ENCODE peak calls at places on chromosome 10, in six cellular contexts. One of them, this sample, is unnamed.

GRCh38 chr10:66928000-66928770 is 2.3 kb downstream of the LRRTM3 start:
- DNase-seq in HepG2: no peak
- DNase-seq in GM12878: no peak
- DNase-seq in GM12891: no peak
- DNase-seq in H1: peak
- DNase-seq in K562: no peak
- DNase-seq in this sample: no peak

GRCh38 chr10:63430091-63430998 is 35.4 kb downstream of the JMJD1C start:
- DNase-seq in HepG2: no peak
- DNase-seq in GM12878: no peak
- DNase-seq in GM12891: no peak
- DNase-seq in H1: no peak
- DNase-seq in K562: no peak
- DNase-seq in this sample: no peak

GRCh38 chr10:29862926-29863614 is 196.3 kb downstream of the JCAD start:
- DNase-seq in HepG2: no peak
- DNase-seq in GM12878: no peak
- DNase-seq in GM12891: no peak
- DNase-seq in H1: no peak
- DNase-seq in K562: no peak
- DNase-seq in this sample: no peak

GRCh38 chr10:1807196-1807595 is 69.9 kb upstream of the ADARB2 start:
- DNase-seq in HepG2: no peak
- DNase-seq in GM12878: no peak
- DNase-seq in GM12891: no peak
- DNase-seq in H1: no peak
- DNase-seq in K562: no peak
- DNase-seq in this sample: no peak

GRCh38 chr10:23197416-23197861 is 5.3 kb downstream of the PTF1A start:
- DNase-seq in HepG2: no peak
- DNase-seq in GM12878: no peak
- DNase-seq in GM12891: no peak
- DNase-seq in H1: peak
- DNase-seq in K562: no peak
- DNase-seq in this sample: no peak

GRCh38 chr10:117720931-117721826 is 178.6 kb downstream of the EMX2 start:
- DNase-seq in HepG2: no peak
- DNase-seq in GM12878: no peak
- DNase-seq in GM12891: no peak
- DNase-seq in H1: peak
- DNase-seq in K562: no peak
- DNase-seq in this sample: no peak

GRCh38 chr10:76252733-76253132 is 821.3 kb downstream of the LRMDA start:
- DNase-seq in HepG2: no peak
- DNase-seq in GM12878: no peak
- DNase-seq in GM12891: no peak
- DNase-seq in H1: no peak
- DNase-seq in K562: no peak
- DNase-seq in this sample: no peak

GRCh38 chr10:124645496-124646095 is 98.6 kb downstream of the FAM53B start:
- DNase-seq in HepG2: no peak
- DNase-seq in GM12878: no peak
- DNase-seq in GM12891: no peak
- DNase-seq in H1: no peak
- DNase-seq in K562: no peak
- DNase-seq in this sample: no peak

GRCh38 chr10:24054421-24054820 is 154.5 kb upstream of the KIAA1217 start:
- DNase-seq in HepG2: no peak
- DNase-seq in GM12878: no peak
- DNase-seq in GM12891: no peak
- DNase-seq in H1: no peak
- DNase-seq in K562: no peak
- DNase-seq in this sample: no peak

GRCh38 chr10:18472977-18473376 is 178.4 kb downstream of the NSUN6 start:
- DNase-seq in HepG2: no peak
- DNase-seq in GM12878: no peak
- DNase-seq in GM12891: no peak
- DNase-seq in H1: no peak
- DNase-seq in K562: peak
- DNase-seq in this sample: no peak
- TF ChIP-seq TAF1 in HepG2: no peak
- TF ChIP-seq TAF1 in GM12878: no peak
- TF ChIP-seq TAF1 in GM12891: no peak
- TF ChIP-seq TAF1 in H1: no peak
- TF ChIP-seq TAF1 in K562: no peak
- TF ChIP-seq TAF1 in this sample: no peak

DNA sequence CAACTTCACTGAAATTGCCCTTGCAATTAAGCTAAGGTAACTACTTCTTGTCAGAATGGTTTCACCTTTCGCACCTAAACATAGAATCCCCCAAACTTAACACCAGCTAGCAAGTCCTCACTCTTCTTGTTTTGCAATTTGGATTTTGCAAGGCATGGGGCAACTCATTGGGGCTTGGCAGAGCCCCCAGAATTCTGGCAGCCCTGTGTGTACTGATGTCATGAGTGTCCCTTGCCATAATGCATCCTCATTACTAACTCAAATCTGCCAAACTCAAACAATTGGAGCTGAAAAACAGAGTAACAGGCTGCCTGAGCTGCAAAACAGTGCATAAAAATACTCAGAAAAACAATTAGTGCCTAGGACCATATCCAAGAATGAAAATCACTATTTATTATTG is 7.8 kb upstream of the XPNPEP1 start:
- DNase-seq in HepG2: no peak
- DNase-seq in GM12878: no peak
- DNase-seq in GM12891: no peak
- DNase-seq in H1: no peak
- DNase-seq in K562: no peak
- DNase-seq in this sample: no peak
- TF ChIP-seq POLR2AphosphoS5 in HepG2: no peak
- TF ChIP-seq POLR2AphosphoS5 in GM12878: no peak
- TF ChIP-seq POLR2AphosphoS5 in GM12891: no peak
- TF ChIP-seq POLR2AphosphoS5 in H1: no peak
- TF ChIP-seq POLR2AphosphoS5 in K562: no peak
- TF ChIP-seq POLR2AphosphoS5 in this sample: no peak

GRCh38 chr10:104254493-104255243 is at the start of gene GSTO1:
- DNase-seq in HepG2: peak
- DNase-seq in GM12878: peak
- DNase-seq in GM12891: peak
- DNase-seq in H1: peak
- DNase-seq in K562: peak
- DNase-seq in this sample: peak
- TF ChIP-seq POLR2A in HepG2: peak
- TF ChIP-seq POLR2A in GM12878: peak
- TF ChIP-seq POLR2A in GM12891: peak
- TF ChIP-seq POLR2A in H1: no peak
- TF ChIP-seq POLR2A in K562: peak
- TF ChIP-seq POLR2A in this sample: peak

GRCh38 chr10:88919041-88919440 is 33.5 kb downstream of the ACTA2 start:
- DNase-seq in HepG2: no peak
- DNase-seq in GM12878: no peak
- DNase-seq in GM12891: no peak
- DNase-seq in H1: no peak
- DNase-seq in K562: no peak
- DNase-seq in this sample: no peak

GRCh38 chr10:88922041-88922440 is 30.5 kb downstream of the ACTA2 start:
- DNase-seq in HepG2: no peak
- DNase-seq in GM12878: no peak
- DNase-seq in GM12891: no peak
- DNase-seq in H1: no peak
- DNase-seq in K562: no peak
- DNase-seq in this sample: no peak

GRCh38 chr10:88921194-88921593 is 31.4 kb downstream of the ACTA2 start:
- DNase-seq in HepG2: no peak
- DNase-seq in GM12878: no peak
- DNase-seq in GM12891: no peak
- DNase-seq in H1: no peak
- DNase-seq in K562: no peak
- DNase-seq in this sample: no peak

GRCh38 chr10:88918506-88918905 is 34.1 kb downstream of the ACTA2 start:
- DNase-seq in HepG2: no peak
- DNase-seq in GM12878: no peak
- DNase-seq in GM12891: no peak
- DNase-seq in H1: no peak
- DNase-seq in K562: no peak
- DNase-seq in this sample: no peak

DNA sequence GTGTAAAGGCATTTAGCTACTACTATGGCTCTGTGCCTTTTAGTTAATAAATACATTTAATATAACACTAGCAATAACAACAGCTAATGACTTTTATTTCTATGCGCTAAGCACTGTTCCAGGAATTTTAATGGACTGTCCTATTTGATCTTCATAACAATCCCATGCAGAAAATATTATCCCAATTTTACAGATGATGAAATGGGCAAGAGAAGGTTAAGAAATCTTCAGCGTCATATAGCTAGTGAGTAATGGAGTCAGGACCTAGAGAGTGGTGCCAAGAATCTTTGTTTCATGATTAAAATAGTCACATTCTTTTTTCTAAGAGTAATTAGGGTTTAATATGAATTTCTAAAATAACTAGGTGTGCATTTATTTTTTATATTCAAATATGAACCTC is 32.4 kb downstream of the ACTA2 start:
- DNase-seq in HepG2: no peak
- DNase-seq in GM12878: no peak
- DNase-seq in GM12891: no peak
- DNase-seq in H1: no peak
- DNase-seq in K562: no peak
- DNase-seq in this sample: no peak
- TF ChIP-seq TAF1 in HepG2: no peak
- TF ChIP-seq TAF1 in GM12878: no peak
- TF ChIP-seq TAF1 in GM12891: no peak
- TF ChIP-seq TAF1 in H1: no peak
- TF ChIP-seq TAF1 in K562: no peak
- TF ChIP-seq TAF1 in this sample: no peak

GRCh38 chr10:119655566-119656001 is 4.4 kb downstream of the BAG3 start:
- DNase-seq in HepG2: no peak
- DNase-seq in GM12878: no peak
- DNase-seq in GM12891: no peak
- DNase-seq in H1: no peak
- DNase-seq in K562: peak
- DNase-seq in this sample: no peak
- TF ChIP-seq POLR2AphosphoS5 in HepG2: no peak
- TF ChIP-seq POLR2AphosphoS5 in GM12878: no peak
- TF ChIP-seq POLR2AphosphoS5 in GM12891: no peak
- TF ChIP-seq POLR2AphosphoS5 in H1: no peak
- TF ChIP-seq POLR2AphosphoS5 in K562: no peak
- TF ChIP-seq POLR2AphosphoS5 in this sample: no peak

DNA sequence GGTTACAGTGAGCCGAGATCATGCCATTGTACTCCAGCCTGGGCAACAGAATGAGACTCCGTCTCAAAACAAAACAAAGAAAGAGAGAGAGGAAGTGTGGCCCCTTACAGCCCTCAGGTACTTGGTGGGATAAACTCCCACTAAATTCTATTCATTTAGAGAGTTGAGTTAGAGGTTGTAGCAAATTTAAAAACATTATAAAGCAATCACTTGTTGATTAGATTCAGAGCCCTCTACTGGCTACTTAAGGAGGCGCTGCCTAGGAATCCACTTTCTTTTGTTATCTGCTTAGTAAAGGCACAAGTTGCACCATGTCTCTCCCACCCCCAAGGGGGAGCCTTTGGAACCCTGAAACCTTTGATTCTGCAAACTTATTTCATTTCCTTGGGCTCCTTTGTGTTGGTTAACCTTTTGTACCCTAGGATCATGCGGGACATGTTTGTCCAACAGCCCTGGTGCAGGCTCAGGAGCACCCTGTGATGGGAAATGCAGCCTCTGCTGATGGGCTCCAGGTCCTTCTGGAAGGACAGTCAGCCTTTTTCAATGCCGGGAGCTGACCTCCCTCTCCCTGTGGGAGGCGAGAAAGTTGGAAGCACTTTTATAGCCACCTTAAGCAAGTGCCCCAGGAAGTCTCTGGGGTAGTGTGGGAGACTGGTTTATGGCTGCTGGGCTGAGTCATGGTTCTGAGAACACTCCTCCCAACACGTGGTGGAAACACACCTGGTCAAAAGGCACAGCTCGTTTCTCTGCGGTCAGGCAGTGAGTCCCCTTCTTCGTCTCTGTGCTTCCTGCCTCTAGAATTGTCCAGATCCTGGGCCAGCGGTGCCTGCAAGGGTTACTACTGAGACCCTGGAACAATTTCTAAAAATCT is 2.3 kb downstream of the HKDC1 start:
- DNase-seq in HepG2: peak
- DNase-seq in GM12878: peak
- DNase-seq in GM12891: peak
- DNase-seq in H1: peak
- DNase-seq in K562: peak
- DNase-seq in this sample: peak
- TF ChIP-seq POLR2A in HepG2: no peak
- TF ChIP-seq POLR2A in GM12878: peak
- TF ChIP-seq POLR2A in GM12891: peak
- TF ChIP-seq POLR2A in H1: no peak
- TF ChIP-seq POLR2A in K562: peak
- TF ChIP-seq POLR2A in this sample: peak

DNA sequence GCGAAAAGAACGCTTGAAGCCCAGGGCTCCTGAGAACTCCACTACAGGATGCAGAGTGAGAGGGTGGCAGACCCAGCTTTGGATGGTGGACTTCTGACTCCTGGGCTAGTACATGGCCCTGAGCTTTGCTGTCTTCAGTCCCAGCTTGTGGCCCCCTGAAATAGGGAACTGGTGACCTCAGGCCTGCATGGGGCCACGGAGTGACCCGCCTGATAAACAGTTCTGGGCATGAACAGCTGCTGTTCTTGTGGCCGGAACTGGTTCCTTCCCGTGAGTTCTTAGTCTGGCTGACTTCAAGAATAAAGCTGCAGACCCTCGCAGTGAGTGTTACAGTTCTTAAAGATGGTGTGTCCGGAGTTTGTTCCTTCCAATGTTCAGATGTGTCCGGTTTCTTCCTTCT is 267.7 kb downstream of the ZEB1 start:
- DNase-seq in HepG2: no peak
- DNase-seq in GM12878: no peak
- DNase-seq in GM12891: no peak
- DNase-seq in H1: no peak
- DNase-seq in K562: no peak
- DNase-seq in this sample: no peak
- TF ChIP-seq TAF1 in HepG2: no peak
- TF ChIP-seq TAF1 in GM12878: no peak
- TF ChIP-seq TAF1 in GM12891: no peak
- TF ChIP-seq TAF1 in H1: no peak
- TF ChIP-seq TAF1 in K562: no peak
- TF ChIP-seq TAF1 in this sample: no peak

GRCh38 chr10:93464826-93465388 is 17.2 kb downstream of the MYOF start:
- DNase-seq in HepG2: no peak
- DNase-seq in GM12878: no peak
- DNase-seq in GM12891: no peak
- DNase-seq in H1: no peak
- DNase-seq in K562: no peak
- DNase-seq in this sample: no peak

GRCh38 chr10:93462371-93462770 is 19.8 kb downstream of the MYOF start:
- DNase-seq in HepG2: no peak
- DNase-seq in GM12878: no peak
- DNase-seq in GM12891: no peak
- DNase-seq in H1: no peak
- DNase-seq in K562: no peak
- DNase-seq in this sample: no peak

GRCh38 chr10:93462881-93463280 is 19.3 kb downstream of the MYOF start:
- DNase-seq in HepG2: no peak
- DNase-seq in GM12878: peak
- DNase-seq in GM12891: no peak
- DNase-seq in H1: no peak
- DNase-seq in K562: no peak
- DNase-seq in this sample: no peak

GRCh38 chr10:93461807-93462178 is 20.3 kb downstream of the MYOF start:
- DNase-seq in HepG2: no peak
- DNase-seq in GM12878: no peak
- DNase-seq in GM12891: no peak
- DNase-seq in H1: no peak
- DNase-seq in K562: no peak
- DNase-seq in this sample: no peak

GRCh38 chr10:93463723-93464511 is 18.2 kb downstream of the MYOF start:
- DNase-seq in HepG2: no peak
- DNase-seq in GM12878: no peak
- DNase-seq in GM12891: no peak
- DNase-seq in H1: no peak
- DNase-seq in K562: no peak
- DNase-seq in this sample: no peak
- TF ChIP-seq POLR2AphosphoS5 in HepG2: no peak
- TF ChIP-seq POLR2AphosphoS5 in GM12878: no peak
- TF ChIP-seq POLR2AphosphoS5 in GM12891: no peak
- TF ChIP-seq POLR2AphosphoS5 in H1: no peak
- TF ChIP-seq POLR2AphosphoS5 in K562: no peak
- TF ChIP-seq POLR2AphosphoS5 in this sample: no peak